ENCODE peak calls at places on chromosome 22, in ten cellular contexts. One of them, this sample, is unnamed.

GRCh38 chr22:44363214-44363979 is 50.6 kb upstream of the SHISAL1 start:
- DNase-seq in LHCN-M2: peak; percentile 95
- DNase-seq in kidney tubule cell: peak; percentile 82
- DNase-seq in dermis blood vessel endothelial cell: peak; percentile 95
- DNase-seq in glutamatergic neuron: peak; percentile 11
- DNase-seq in sciatic nerve: peak; percentile 87
- DNase-seq in dorsolateral prefrontal cortex: no peak
- DNase-seq in ovary: peak; percentile 93
- DNase-seq in T-helper 2 cell treated with Interferon-gamma antibody and Interleukin-4, amounts not matched to agents 5 μg/mL and 100 μg/mL, for 36 hours: no peak
- DNase-seq in Calu3: peak; percentile 76
- DNase-seq in this sample: no peak

GRCh38 chr22:49807780-49808708 is 19.6 kb downstream of the BRD1 start:
- DNase-seq in glutamatergic neuron: no peak
- DNase-seq in kidney tubule cell: no peak
- DNase-seq in T-helper 2 cell treated with Interferon-gamma antibody and Interleukin-4, amounts not matched to agents 5 μg/mL and 100 μg/mL, for 36 hours: peak; percentile 46
- DNase-seq in LHCN-M2: no peak
- DNase-seq in sciatic nerve: no peak
- DNase-seq in dorsolateral prefrontal cortex: no peak
- DNase-seq in dermis blood vessel endothelial cell: no peak
- DNase-seq in ovary: no peak
- DNase-seq in Calu3: no peak
- DNase-seq in this sample: no peak

GRCh38 chr22:46619830-46620501 is at the start of gene GRAMD4:
- DNase-seq in kidney tubule cell: no peak
- DNase-seq in LHCN-M2: no peak
- DNase-seq in dorsolateral prefrontal cortex: peak; percentile 51
- DNase-seq in dermis blood vessel endothelial cell: no peak
- DNase-seq in glutamatergic neuron: peak; percentile 63
- DNase-seq in Calu3: no peak
- DNase-seq in T-helper 2 cell treated with Interferon-gamma antibody and Interleukin-4, amounts not matched to agents 5 μg/mL and 100 μg/mL, for 36 hours: no peak
- DNase-seq in sciatic nerve: peak; percentile 76
- DNase-seq in ovary: no peak
- DNase-seq in this sample: peak; percentile 88

GRCh38 chr22:50688448-50688847 is 15.8 kb downstream of the SHANK3 start:
- DNase-seq in ovary: peak; percentile 8
- DNase-seq in dermis blood vessel endothelial cell: no peak
- DNase-seq in Calu3: no peak
- DNase-seq in T-helper 2 cell treated with Interferon-gamma antibody and Interleukin-4, amounts not matched to agents 5 μg/mL and 100 μg/mL, for 36 hours: no peak
- DNase-seq in kidney tubule cell: no peak
- DNase-seq in dorsolateral prefrontal cortex: no peak
- DNase-seq in glutamatergic neuron: no peak
- DNase-seq in LHCN-M2: no peak
- DNase-seq in sciatic nerve: peak; percentile 26
- DNase-seq in this sample: no peak

GRCh38 chr22:42773161-42773560 is 52.5 kb upstream of the A4GALT start:
- DNase-seq in dorsolateral prefrontal cortex: no peak
- DNase-seq in kidney tubule cell: no peak
- DNase-seq in Calu3: no peak
- DNase-seq in LHCN-M2: peak; percentile 33
- DNase-seq in T-helper 2 cell treated with Interferon-gamma antibody and Interleukin-4, amounts not matched to agents 5 μg/mL and 100 μg/mL, for 36 hours: no peak
- DNase-seq in ovary: no peak
- DNase-seq in glutamatergic neuron: no peak
- DNase-seq in dermis blood vessel endothelial cell: no peak
- DNase-seq in sciatic nerve: no peak
- DNase-seq in this sample: no peak

GRCh38 chr22:25282346-25282670 is 62.9 kb downstream of the CRYBB2 start:
- DNase-seq in T-helper 2 cell treated with Interferon-gamma antibody and Interleukin-4, amounts not matched to agents 5 μg/mL and 100 μg/mL, for 36 hours: no peak
- DNase-seq in sciatic nerve: no peak
- DNase-seq in dermis blood vessel endothelial cell: no peak
- DNase-seq in dorsolateral prefrontal cortex: no peak
- DNase-seq in glutamatergic neuron: no peak
- DNase-seq in ovary: no peak
- DNase-seq in Calu3: no peak
- DNase-seq in LHCN-M2: no peak
- DNase-seq in kidney tubule cell: no peak
- DNase-seq in this sample: no peak

GRCh38 chr22:34833982-34834510 is 231.9 kb upstream of the ISX start:
- DNase-seq in ovary: no peak
- DNase-seq in glutamatergic neuron: no peak
- DNase-seq in dorsolateral prefrontal cortex: no peak
- DNase-seq in LHCN-M2: no peak
- DNase-seq in sciatic nerve: no peak
- DNase-seq in dermis blood vessel endothelial cell: no peak
- DNase-seq in Calu3: no peak
- DNase-seq in T-helper 2 cell treated with Interferon-gamma antibody and Interleukin-4, amounts not matched to agents 5 μg/mL and 100 μg/mL, for 36 hours: no peak
- DNase-seq in kidney tubule cell: no peak
- DNase-seq in this sample: no peak

GRCh38 chr22:20549232-20549841 is 41.9 kb downstream of the MED15 start:
- DNase-seq in sciatic nerve: no peak
- DNase-seq in dorsolateral prefrontal cortex: peak; percentile 35
- DNase-seq in Calu3: no peak
- DNase-seq in LHCN-M2: peak; percentile 79
- DNase-seq in glutamatergic neuron: no peak
- DNase-seq in kidney tubule cell: no peak
- DNase-seq in dermis blood vessel endothelial cell: peak; percentile 57
- DNase-seq in ovary: peak; percentile 37
- DNase-seq in T-helper 2 cell treated with Interferon-gamma antibody and Interleukin-4, amounts not matched to agents 5 μg/mL and 100 μg/mL, for 36 hours: no peak
- DNase-seq in this sample: peak; percentile 25

GRCh38 chr22:37392929-37393328 is 34.4 kb downstream of the ELFN2 start:
- DNase-seq in dorsolateral prefrontal cortex: no peak
- DNase-seq in sciatic nerve: no peak
- DNase-seq in kidney tubule cell: no peak
- DNase-seq in ovary: no peak
- DNase-seq in T-helper 2 cell treated with Interferon-gamma antibody and Interleukin-4, amounts not matched to agents 5 μg/mL and 100 μg/mL, for 36 hours: no peak
- DNase-seq in dermis blood vessel endothelial cell: no peak
- DNase-seq in LHCN-M2: no peak
- DNase-seq in Calu3: no peak
- DNase-seq in glutamatergic neuron: no peak
- DNase-seq in this sample: no peak

GRCh38 chr22:23038902-23039301 is 31.4 kb upstream of the GNAZ start:
- DNase-seq in Calu3: no peak
- DNase-seq in dorsolateral prefrontal cortex: no peak
- DNase-seq in sciatic nerve: no peak
- DNase-seq in glutamatergic neuron: no peak
- DNase-seq in ovary: no peak
- DNase-seq in dermis blood vessel endothelial cell: no peak
- DNase-seq in LHCN-M2: no peak
- DNase-seq in kidney tubule cell: no peak
- DNase-seq in T-helper 2 cell treated with Interferon-gamma antibody and Interleukin-4, amounts not matched to agents 5 μg/mL and 100 μg/mL, for 36 hours: no peak
- DNase-seq in this sample: no peak

GRCh38 chr22:31425331-31426050 is 26.1 kb downstream of the DRG1 start:
- DNase-seq in sciatic nerve: no peak
- DNase-seq in glutamatergic neuron: no peak
- DNase-seq in kidney tubule cell: no peak
- DNase-seq in dermis blood vessel endothelial cell: no peak
- DNase-seq in Calu3: no peak
- DNase-seq in LHCN-M2: peak; percentile 5
- DNase-seq in T-helper 2 cell treated with Interferon-gamma antibody and Interleukin-4, amounts not matched to agents 5 μg/mL and 100 μg/mL, for 36 hours: no peak
- DNase-seq in ovary: no peak
- DNase-seq in dorsolateral prefrontal cortex: no peak
- DNase-seq in this sample: no peak

GRCh38 chr22:23282089-23282501 is 101.8 kb downstream of the BCR start:
- DNase-seq in Calu3: peak; percentile 93
- DNase-seq in kidney tubule cell: peak; percentile 96
- DNase-seq in ovary: peak; percentile 53
- DNase-seq in sciatic nerve: peak; percentile 76
- DNase-seq in T-helper 2 cell treated with Interferon-gamma antibody and Interleukin-4, amounts not matched to agents 5 μg/mL and 100 μg/mL, for 36 hours: no peak
- DNase-seq in dorsolateral prefrontal cortex: peak; percentile 61
- DNase-seq in glutamatergic neuron: no peak
- DNase-seq in dermis blood vessel endothelial cell: peak; percentile 95
- DNase-seq in LHCN-M2: peak; percentile 73
- DNase-seq in this sample: peak; percentile 67

GRCh38 chr22:37077802-37078448 is 26.4 kb downstream of the KCTD17 start:
- DNase-seq in LHCN-M2: peak; percentile 15
- DNase-seq in dorsolateral prefrontal cortex: peak; percentile 34
- DNase-seq in dermis blood vessel endothelial cell: peak; percentile 73
- DNase-seq in T-helper 2 cell treated with Interferon-gamma antibody and Interleukin-4, amounts not matched to agents 5 μg/mL and 100 μg/mL, for 36 hours: peak; percentile 78
- DNase-seq in kidney tubule cell: peak; percentile 41
- DNase-seq in glutamatergic neuron: peak; percentile 91
- DNase-seq in ovary: no peak
- DNase-seq in sciatic nerve: peak; percentile 74
- DNase-seq in Calu3: peak; percentile 84
- DNase-seq in this sample: no peak

GRCh38 chr22:23035557-23036277 is 34.6 kb upstream of the GNAZ start:
- DNase-seq in kidney tubule cell: no peak
- DNase-seq in glutamatergic neuron: no peak
- DNase-seq in sciatic nerve: no peak
- DNase-seq in dorsolateral prefrontal cortex: no peak
- DNase-seq in ovary: no peak
- DNase-seq in T-helper 2 cell treated with Interferon-gamma antibody and Interleukin-4, amounts not matched to agents 5 μg/mL and 100 μg/mL, for 36 hours: no peak
- DNase-seq in LHCN-M2: no peak
- DNase-seq in Calu3: no peak
- DNase-seq in dermis blood vessel endothelial cell: no peak
- DNase-seq in this sample: no peak

GRCh38 chr22:44317163-44317455 is 4.4 kb upstream of the SHISAL1 start:
- DNase-seq in dermis blood vessel endothelial cell: no peak
- DNase-seq in dorsolateral prefrontal cortex: no peak
- DNase-seq in T-helper 2 cell treated with Interferon-gamma antibody and Interleukin-4, amounts not matched to agents 5 μg/mL and 100 μg/mL, for 36 hours: no peak
- DNase-seq in ovary: no peak
- DNase-seq in kidney tubule cell: no peak
- DNase-seq in Calu3: no peak
- DNase-seq in LHCN-M2: no peak
- DNase-seq in glutamatergic neuron: no peak
- DNase-seq in sciatic nerve: no peak
- DNase-seq in this sample: no peak

GRCh38 chr22:45473626-45474237 is 29.0 kb upstream of the FBLN1 start:
- DNase-seq in sciatic nerve: peak; percentile 51
- DNase-seq in dermis blood vessel endothelial cell: no peak
- DNase-seq in T-helper 2 cell treated with Interferon-gamma antibody and Interleukin-4, amounts not matched to agents 5 μg/mL and 100 μg/mL, for 36 hours: no peak
- DNase-seq in LHCN-M2: no peak
- DNase-seq in Calu3: no peak
- DNase-seq in dorsolateral prefrontal cortex: no peak
- DNase-seq in ovary: peak; percentile 33
- DNase-seq in kidney tubule cell: no peak
- DNase-seq in glutamatergic neuron: no peak
- DNase-seq in this sample: no peak

GRCh38 chr22:46110215-46110614 is 40.1 kb upstream of the PPARA start:
- DNase-seq in ovary: peak; percentile 72
- DNase-seq in T-helper 2 cell treated with Interferon-gamma antibody and Interleukin-4, amounts not matched to agents 5 μg/mL and 100 μg/mL, for 36 hours: no peak
- DNase-seq in glutamatergic neuron: no peak
- DNase-seq in kidney tubule cell: peak; percentile 74
- DNase-seq in Calu3: peak; percentile 64
- DNase-seq in dermis blood vessel endothelial cell: no peak
- DNase-seq in sciatic nerve: no peak
- DNase-seq in LHCN-M2: peak; percentile 62
- DNase-seq in dorsolateral prefrontal cortex: no peak
- DNase-seq in this sample: no peak

This sample was measured in NCI-H2171.